ENCODE peak calls at places on chromosomes 4 and X, in ten cellular contexts. A is lung, T is AG09309, F is IMR-90, C is left lung, V is brain microvascular endothelial cell, G is right lobe of liver, J is sigmoid colon, B is mammary epithelial cell, K is RWPE2. D is an unnamed sample.

GRCh38 chr4:4443821-4444220 is 56.9 kb downstream of the NSG1 start:
- DNase-seq in A (no peak), T (no peak), F (peak), C (no peak), V (peak), G (no peak), J (no peak), B (no peak), K (no peak), D (peak)

GRCh38 chr4:102036619-102037376 is 246.3 kb downstream of the BANK1 start:
- DNase-seq in A (no peak), T (no peak), F (peak), C (no peak), V (no peak), G (no peak), J (no peak), B (no peak), K (no peak), D (no peak)

GRCh38 chr4:105181259-105181658 is 34.6 kb downstream of the TET2 start:
- DNase-seq in A (no peak), T (no peak), F (no peak), C (no peak), V (no peak), G (no peak), J (no peak), B (no peak), K (no peak), D (no peak)

GRCh38 chr4:44738615-44739014 is 12.3 kb upstream of the GNPDA2 start:
- DNase-seq in A (no peak), T (no peak), F (no peak), C (no peak), V (peak), G (no peak), J (no peak), B (no peak), K (no peak), D (no peak)

GRCh38 chrX:40299028-40299479 is 201.3 kb upstream of the BCOR start:
- DNase-seq in A (no peak), T (no peak), F (no peak), C (no peak), V (no peak), G (no peak), J (no peak), B (no peak), K (no peak), D (no peak)

GRCh38 chrX:30620980-30621716 is 32.1 kb upstream of the GK start:
- DNase-seq in A (no peak), T (peak), F (peak), C (no peak), V (peak), G (no peak), J (no peak), B (peak), K (no peak), D (peak)

GRCh38 chrX:14675500-14675899 is 146.2 kb downstream of the GLRA2 start:
- DNase-seq in A (no peak), T (no peak), F (no peak), C (no peak), V (no peak), G (no peak), J (no peak), B (no peak), K (no peak), D (no peak)

GRCh38 chrX:46670316-46670715 is 88.6 kb downstream of the SLC9A7 start:
- DNase-seq in A (no peak), T (no peak), F (no peak), C (no peak), V (no peak), G (no peak), J (no peak), B (no peak), K (no peak), D (no peak)

GRCh38 chr4:142155347-142155746 is 519.0 kb downstream of the IL15 start:
- DNase-seq in A (no peak), T (no peak), F (no peak), C (no peak), V (no peak), G (no peak), J (no peak), B (no peak), K (no peak), D (no peak)

GRCh38 chr4:112348488-112349158 is 51.5 kb downstream of the ALPK1 start:
- DNase-seq in A (peak), T (peak), F (peak), C (no peak), V (peak), G (no peak), J (no peak), B (peak), K (no peak), D (no peak)

GRCh38 chr4:16705341-16705740 is 193.1 kb downstream of the LDB2 start:
- DNase-seq in A (no peak), T (no peak), F (no peak), C (no peak), V (no peak), G (no peak), J (no peak), B (no peak), K (no peak), D (no peak)

DNA sequence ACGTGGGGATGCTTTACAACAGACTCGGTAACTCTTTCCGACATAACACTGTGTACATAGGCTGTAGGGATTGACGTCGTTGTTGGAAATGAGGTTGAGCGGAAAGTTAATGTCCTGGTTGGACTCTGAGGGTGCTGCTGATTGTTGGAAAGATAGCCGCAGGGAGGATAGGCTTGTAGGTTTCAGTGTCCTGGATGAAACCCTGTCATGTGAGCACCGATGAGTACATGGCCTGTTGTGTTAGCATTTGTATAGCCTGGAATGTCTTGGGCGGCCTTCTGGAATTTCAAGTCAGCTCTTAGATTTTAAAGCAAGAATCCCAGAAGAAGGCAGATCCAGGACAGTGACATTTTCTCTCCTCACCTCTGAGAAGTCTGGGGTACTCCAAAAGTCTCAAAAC is 63.3 kb downstream of the TBC1D14 start:
- DNase-seq in A (no peak), T (no peak), F (peak), C (no peak), V (peak), G (no peak), J (no peak), B (no peak), K (no peak), D (no peak)
- H3K4me3 ChIP-seq in A (no peak), T (no peak), F (no peak), C (no peak), V (no peak), G (no peak), J (no peak), B (no peak), K (no peak), D (no peak)

DNA sequence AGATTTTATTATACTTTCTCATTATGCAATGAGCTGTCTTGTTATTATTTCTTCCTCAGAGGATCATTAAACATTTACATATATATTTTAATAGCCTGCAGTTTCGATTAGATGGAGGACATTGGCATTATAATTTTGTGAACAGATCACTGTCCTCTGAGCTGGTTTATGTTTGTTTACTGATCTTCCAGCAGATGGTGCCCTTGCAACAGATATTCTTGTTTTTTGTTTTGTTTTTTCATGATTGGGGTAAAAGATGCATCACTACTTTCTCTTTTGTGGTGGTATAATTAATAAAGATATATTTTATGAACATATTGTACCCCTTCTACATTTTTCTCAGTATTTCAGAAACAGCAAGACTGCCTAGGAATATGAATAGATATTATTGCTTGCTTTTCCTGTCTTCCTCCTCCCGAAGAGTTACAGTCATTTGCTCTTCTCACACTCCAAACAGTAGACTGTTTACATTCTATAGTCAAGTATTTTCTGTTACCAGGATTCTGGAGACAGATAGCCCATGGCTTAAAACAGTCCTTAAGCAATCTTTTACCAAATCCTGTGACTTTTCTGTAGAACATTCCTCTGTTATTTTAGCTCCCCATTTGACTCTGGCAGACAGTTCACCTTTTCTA is 905.2 kb downstream of the TRAM1L1 start:
- DNase-seq in A (no peak), T (no peak), F (no peak), C (no peak), V (no peak), G (no peak), J (no peak), B (peak), K (no peak), D (peak)
- TF ChIP-seq CTCF in A (no peak), T (no peak), F (no peak), C (no peak), V (peak), G (peak), J (no peak), B (peak), K (peak), D (peak)

GRCh38 chr4:13546374-13546854 is 2.1 kb upstream of the NKX3-2 start:
- DNase-seq in A (no peak), T (no peak), F (no peak), C (no peak), V (no peak), G (no peak), J (no peak), B (no peak), K (no peak), D (no peak)

GRCh38 chr4:13546855-13547562 is 2.7 kb upstream of the NKX3-2 start:
- DNase-seq in A (no peak), T (no peak), F (no peak), C (peak), V (no peak), G (no peak), J (peak), B (no peak), K (peak), D (no peak)

GRCh38 chr4:13547563-13548041 is 3.3 kb upstream of the NKX3-2 start:
- DNase-seq in A (no peak), T (no peak), F (no peak), C (peak), V (no peak), G (no peak), J (peak), B (no peak), K (no peak), D (no peak)

GRCh38 chr4:13548984-13549546 is 4.8 kb upstream of the NKX3-2 start:
- DNase-seq in A (peak), T (peak), F (peak), C (peak), V (peak), G (peak), J (peak), B (peak), K (peak), D (peak)

GRCh38 chr4:13548059-13548983 is 4.0 kb upstream of the NKX3-2 start:
- DNase-seq in A (no peak), T (no peak), F (no peak), C (peak), V (no peak), G (no peak), J (peak), B (no peak), K (no peak), D (no peak)
- H3K4me3 ChIP-seq in A (no peak), T (no peak), F (no peak), C (no peak), V (peak), G (no peak), J (peak), B (no peak), K (no peak), D (no peak)

GRCh38 chr4:110224142-110224541 is 25.7 kb upstream of the ELOVL6 start:
- DNase-seq in A (no peak), T (no peak), F (no peak), C (no peak), V (no peak), G (no peak), J (no peak), B (no peak), K (no peak), D (no peak)
- TF ChIP-seq CTCF in A (no peak), T (no peak), F (no peak), C (no peak), V (no peak), G (no peak), J (no peak), B (no peak), K (no peak), D (no peak)

GRCh38 chr4:46390353-46391058 is 578 bp upstream of the GABRA2 start:
- DNase-seq in A (no peak), T (no peak), F (no peak), C (peak), V (no peak), G (no peak), J (no peak), B (no peak), K (no peak), D (no peak)

GRCh38 chr4:46387956-46388355 is 2.0 kb downstream of the GABRA2 start:
- DNase-seq in A (no peak), T (no peak), F (no peak), C (no peak), V (no peak), G (no peak), J (no peak), B (no peak), K (no peak), D (no peak)

GRCh38 chr4:46388860-46389259 is 1.1 kb downstream of the GABRA2 start:
- DNase-seq in A (no peak), T (no peak), F (no peak), C (no peak), V (no peak), G (no peak), J (no peak), B (no peak), K (no peak), D (no peak)

GRCh38 chr4:46386570-46386969 is 3.4 kb downstream of the GABRA2 start:
- DNase-seq in A (no peak), T (no peak), F (no peak), C (no peak), V (no peak), G (no peak), J (no peak), B (no peak), K (no peak), D (no peak)

GRCh38 chr4:46389301-46389761 is 597 bp downstream of the GABRA2 start:
- DNase-seq in A (no peak), T (no peak), F (no peak), C (peak), V (no peak), G (no peak), J (no peak), B (peak), K (no peak), D (no peak)
- H3K4me3 ChIP-seq in A (no peak), T (no peak), F (peak), C (no peak), V (peak), G (no peak), J (peak), B (peak), K (peak), D (peak)

GRCh38 chr4:89486042-89486441 is 178.4 kb upstream of the GPRIN3 start:
- DNase-seq in A (no peak), T (no peak), F (peak), C (no peak), V (no peak), G (no peak), J (no peak), B (peak), K (no peak), D (no peak)
- TF ChIP-seq CTCF in A (no peak), T (peak), F (peak), C (no peak), V (peak), G (peak), J (no peak), B (peak), K (peak), D (peak)

GRCh38 chr4:34363842-34364241 is 1880.5 kb downstream of the ARAP2 start:
- DNase-seq in A (no peak), T (no peak), F (no peak), C (no peak), V (no peak), G (no peak), J (no peak), B (no peak), K (no peak), D (no peak)
- H3K4me3 ChIP-seq in A (no peak), T (no peak), F (no peak), C (no peak), V (no peak), G (no peak), J (no peak), B (no peak), K (no peak), D (no peak)

D was measured in astrocyte of the cerebellum.